ENCODE peak calls at places on chromosomes 6 and 20, in ten cellular contexts. D, R, P, J, A, B, Y, Z, T and X are unnamed samples.

GRCh38 chr6:89209457-89209856 is 7.7 kb downstream of the GABRR1 start:
- DNase-seq in D (no peak), R (no peak), P (no peak), J (peak; percentile 50), A (no peak), B (no peak), Y (no peak), Z (no peak), T (no peak), X (no peak)

GRCh38 chr6:127119361-127120108 is 1.1 kb downstream of the RSPO3 start:
- DNase-seq in D (no peak), R (no peak), P (peak; percentile 60), J (no peak), A (no peak), B (no peak), Y (no peak), Z (peak; percentile 21), T (no peak), X (peak; percentile 61)

GRCh38 chr6:44041461-44042260 is 85.6 kb downstream of the MRPL14 start:
- DNase-seq in D (peak; percentile 89), R (peak; percentile 94), P (no peak), J (no peak), A (peak; percentile 70), B (peak; percentile 60), Y (peak; percentile 97), Z (peak; percentile 52), T (peak; percentile 97), X (peak; percentile 98)

GRCh38 chr20:5001174-5002076 is at the start of gene SLC23A2:
- DNase-seq in D (no peak), R (no peak), P (peak; percentile 70), J (no peak), A (no peak), B (peak; percentile 21), Y (no peak), Z (peak; percentile 46), T (no peak), X (peak; percentile 65)

GRCh38 chr20:25054995-25055629 is 2.8 kb downstream of the ACSS1 start:
- DNase-seq in D (no peak), R (no peak), P (no peak), J (no peak), A (no peak), B (no peak), Y (no peak), Z (no peak), T (no peak), X (peak; percentile 36)

GRCh38 chr6:5517781-5518180 is 256.5 kb downstream of the FARS2 start:
- DNase-seq in D (no peak), R (no peak), P (no peak), J (peak; percentile 37), A (no peak), B (no peak), Y (no peak), Z (no peak), T (no peak), X (no peak)

GRCh38 chr20:4216866-4217265 is 201.5 kb upstream of the RNF24 start:
- DNase-seq in D (no peak), R (no peak), P (no peak), J (no peak), A (no peak), B (no peak), Y (no peak), Z (no peak), T (no peak), X (no peak)

GRCh38 chr20:43844778-43845614 is 69.7 kb upstream of the TOX2 start:
- DNase-seq in D (peak; percentile 87), R (peak; percentile 82), P (no peak), J (no peak), A (peak; percentile 47), B (no peak), Y (peak; percentile 63), Z (peak; percentile 23), T (peak; percentile 96), X (peak; percentile 94)

DNA sequence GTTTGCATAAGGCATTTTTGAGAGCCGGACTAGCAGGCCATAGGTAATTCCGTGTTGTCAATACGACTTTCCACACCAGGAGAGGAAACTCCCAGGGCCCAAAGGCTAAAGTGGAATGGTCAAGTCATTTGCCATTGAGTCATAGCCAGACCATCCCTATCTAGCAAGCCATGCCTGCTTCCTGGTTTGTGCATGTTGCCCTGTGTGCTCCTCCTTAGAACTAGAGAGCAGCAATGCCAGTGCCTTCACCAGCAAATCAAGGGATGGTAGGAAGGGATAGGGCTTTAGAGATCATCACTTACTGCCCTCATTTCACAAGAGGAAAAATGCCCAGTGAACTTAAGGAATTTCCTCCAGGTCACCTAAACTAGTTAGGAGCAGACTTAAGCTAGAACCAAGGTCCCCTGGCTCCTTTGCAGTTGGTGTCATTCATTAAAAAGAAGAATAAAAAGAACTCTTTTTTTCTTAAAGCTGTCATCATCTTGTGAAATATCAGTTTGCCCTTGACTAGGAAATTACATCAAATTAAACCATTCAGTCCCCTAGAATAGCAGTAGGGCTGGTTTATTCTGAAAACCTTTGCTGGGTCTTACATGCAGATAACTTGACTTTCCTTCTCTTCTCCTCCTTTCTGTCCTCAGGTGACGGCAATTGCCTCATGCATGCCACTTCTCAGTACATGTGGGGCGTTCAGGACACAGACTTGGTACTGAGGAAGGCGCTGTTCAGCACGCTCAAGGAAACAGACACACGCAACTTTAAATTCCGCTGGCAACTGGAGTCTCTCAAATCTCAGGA is 7.3 kb downstream of the TNFAIP3 start:
- DNase-seq in D (no peak), R (peak; percentile 66), P (no peak), J (no peak), A (peak; percentile 68), B (no peak), Y (no peak), Z (no peak), T (no peak), X (no peak)
- H3K4me3 ChIP-seq in D (no peak overlapping the region), R (no peak overlapping the region), P (no peak overlapping the region), J (no peak overlapping the region), A (no peak overlapping the region), B (no peak overlapping the region), Y (no peak overlapping the region), Z (no peak overlapping the region), T (peak overlapping the region; percentile 93), X (no peak overlapping the region)

GRCh38 chr6:29516108-29516507 is 28.4 kb upstream of the MAS1L start:
- DNase-seq in D (no peak), R (peak; percentile 90), P (no peak), J (no peak), A (no peak), B (no peak), Y (no peak), Z (no peak), T (peak; percentile 7), X (peak; percentile 1)

GRCh38 chr6:29520232-29520631 is 32.5 kb upstream of the MAS1L start:
- DNase-seq in D (no peak), R (no peak), P (no peak), J (peak; percentile 72), A (no peak), B (no peak), Y (no peak), Z (no peak), T (no peak), X (no peak)

GRCh38 chr6:29517728-29518440 is 30.1 kb upstream of the MAS1L start:
- DNase-seq in D (no peak), R (no peak), P (no peak), J (no peak), A (no peak), B (no peak), Y (no peak), Z (no peak), T (no peak), X (no peak)

GRCh38 chr6:29519291-29520010 is 31.7 kb upstream of the MAS1L start:
- DNase-seq in D (no peak), R (no peak), P (no peak), J (no peak), A (no peak), B (no peak), Y (no peak), Z (no peak), T (no peak), X (no peak)

DNA sequence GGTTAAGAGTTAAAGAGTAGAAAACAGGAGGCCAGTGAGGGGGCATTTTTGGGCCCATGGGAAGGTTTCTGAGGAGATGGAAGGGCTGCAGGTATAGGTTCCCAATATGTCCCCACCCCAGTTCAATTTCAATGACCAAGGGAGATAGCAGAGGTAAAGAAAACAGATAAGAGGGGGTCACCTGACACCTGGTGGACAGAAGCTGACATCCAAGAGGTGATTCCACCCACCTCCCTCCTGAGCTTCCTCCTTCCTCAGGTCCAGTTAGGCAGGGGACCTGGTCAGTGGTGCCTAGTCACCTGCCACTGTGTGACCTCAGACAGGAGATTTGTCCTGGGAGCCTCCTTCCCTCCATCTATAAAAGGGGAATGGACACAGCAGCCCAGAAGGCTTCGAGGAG is 29.5 kb upstream of the MAS1L start:
- DNase-seq in D (no peak), R (no peak), P (no peak), J (no peak), A (no peak), B (no peak), Y (no peak), Z (no peak), T (no peak), X (no peak)
- TF ChIP-seq CTCF in D (no peak), R (no peak), P (no peak), J (no peak), A (no peak), B (no peak), Y (no peak), Z (no peak), T (no peak), X (no peak)

GRCh38 chr6:138431276-138432062 is 27.4 kb downstream of the HEBP2 start:
- DNase-seq in D (no peak), R (no peak), P (no peak), J (no peak), A (no peak), B (no peak), Y (no peak), Z (no peak), T (no peak), X (no peak)
- H3K4me3 ChIP-seq in D (no peak overlapping the region), R (no peak overlapping the region), P (no peak overlapping the region), J (no peak overlapping the region), A (no peak overlapping the region), B (no peak overlapping the region), Y (no peak overlapping the region), Z (no peak overlapping the region), T (no peak overlapping the region), X (no peak overlapping the region)

GRCh38 chr6:11067348-11067747 is 23.2 kb upstream of the ELOVL2 start:
- DNase-seq in D (no peak), R (no peak), P (no peak), J (no peak), A (no peak), B (no peak), Y (no peak), Z (no peak), T (no peak), X (no peak)

GRCh38 chr6:11069760-11070159 is 23.9 kb upstream of the SMIM13 start:
- DNase-seq in D (no peak), R (peak; percentile 64), P (no peak), J (no peak), A (no peak), B (no peak), Y (no peak), Z (no peak), T (no peak), X (no peak)

GRCh38 chr6:11064836-11065235 is 20.7 kb upstream of the ELOVL2 start:
- DNase-seq in D (no peak), R (no peak), P (no peak), J (no peak), A (no peak), B (peak; percentile 64), Y (no peak), Z (no peak), T (no peak), X (no peak)

GRCh38 chr6:11065436-11066202 is 21.5 kb upstream of the ELOVL2 start:
- DNase-seq in D (no peak), R (no peak), P (no peak), J (no peak), A (no peak), B (no peak), Y (no peak), Z (no peak), T (no peak), X (no peak)

DNA sequence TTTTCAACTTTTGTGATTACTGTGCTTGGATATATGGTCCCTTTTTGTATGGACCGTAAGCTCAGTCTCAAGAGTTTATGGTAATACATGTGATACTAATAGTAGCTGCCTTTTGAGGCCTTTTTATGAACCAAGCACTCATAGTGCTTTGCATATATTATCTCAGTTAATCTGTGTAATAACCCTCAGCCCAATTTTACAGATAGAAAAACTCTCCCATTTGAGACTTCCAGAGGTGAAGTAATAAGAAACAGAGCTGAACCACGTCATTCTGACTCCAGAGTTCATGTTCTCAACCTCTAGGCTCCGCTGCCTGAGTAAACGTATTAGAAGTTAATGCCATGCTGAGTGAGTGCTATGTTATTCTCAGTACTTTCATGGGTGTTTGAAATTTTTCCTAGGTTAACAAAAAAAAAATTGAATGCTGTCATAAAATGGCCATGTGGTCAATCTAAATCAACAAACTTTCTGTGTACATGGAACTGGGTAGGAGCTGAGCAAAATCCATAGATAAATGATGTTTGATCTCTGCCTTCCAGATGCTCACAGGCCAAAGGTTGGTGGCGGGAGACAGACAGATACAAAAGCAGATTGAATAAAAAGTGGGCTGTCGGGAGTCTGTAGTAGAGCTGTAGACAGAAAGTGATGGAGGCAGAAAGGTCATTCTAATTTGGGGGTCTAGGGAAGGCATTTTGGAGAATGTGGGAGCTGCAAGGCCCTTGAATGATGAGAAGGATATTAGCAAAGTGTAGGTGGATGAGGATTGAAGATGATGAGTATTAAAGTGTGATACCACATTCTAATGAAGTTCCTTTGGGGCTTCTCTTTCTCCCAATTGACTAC is 22.6 kb upstream of the ELOVL2 start:
- DNase-seq in D (no peak), R (no peak), P (no peak), J (no peak), A (no peak), B (no peak), Y (no peak), Z (no peak), T (no peak), X (no peak)
- TF ChIP-seq CTCF in D (no peak), R (no peak), P (no peak), J (no peak), A (no peak), B (no peak), Y (no peak), Z (no peak), T (no peak), X (no peak)